ENCODE peak calls at places on chromosomes 11 and 22, in six cellular contexts. K, Q, E, X, V and H are unnamed samples.

GRCh38 chr11:68954970-68955958 is 25.5 kb downstream of the MRGPRD start:
- DNase-seq in E (peak; percentile 62), K (peak; percentile 39), Q (no peak), V (peak; percentile 64), X (peak; percentile 93), H (peak; percentile 66)

GRCh38 chr11:72139500-72139899 is 4.0 kb downstream of the FOLR3 start:
- DNase-seq in K (no peak), Q (no peak), V (no peak), X (no peak), E (no peak), H (no peak)

GRCh38 chr11:31817054-31817620 is 6.0 kb upstream of the PAX6 start:
- DNase-seq in X (peak; percentile 52), E (no peak), K (no peak), Q (no peak), V (no peak), H (no peak)

GRCh38 chr11:19890308-19890707 is 177.7 kb downstream of the NAV2 start:
- DNase-seq in V (no peak), Q (no peak), E (no peak), K (no peak), X (no peak), H (no peak)

GRCh38 chr11:129427376-129427775 is 51.7 kb downstream of the BARX2 start:
- DNase-seq in X (no peak), E (no peak), Q (no peak), V (no peak), K (no peak), H (no peak)

GRCh38 chr11:57432714-57433163 is 5.8 kb upstream of the SLC43A3 start:
- DNase-seq in K (no peak), Q (no peak), E (no peak), X (no peak), V (no peak), H (no peak)

GRCh38 chr11:75530577-75530976 is 4.8 kb upstream of the GDPD5 start:
- DNase-seq in X (no peak), V (no peak), E (no peak), K (no peak), Q (no peak), H (no peak)

GRCh38 chr11:2276999-2277328 is 6.6 kb upstream of the ASCL2 start:
- DNase-seq in Q (no peak), K (no peak), V (no peak), X (no peak), E (no peak), H (no peak)

GRCh38 chr11:78788533-78788932 is 213.9 kb upstream of the NARS2 start:
- DNase-seq in V (no peak), X (no peak), Q (no peak), E (no peak), K (no peak), H (no peak)

GRCh38 chr11:120357620-120358019 is 21.4 kb downstream of the ARHGEF12 start:
- DNase-seq in K (no peak), E (no peak), Q (no peak), V (no peak), X (no peak), H (no peak)

GRCh38 chr22:46865052-46865434 is 102.6 kb downstream of the TBC1D22A start:
- DNase-seq in V (no peak), E (no peak), Q (no peak), K (no peak), X (no peak), H (no peak)

GRCh38 chr11:128802358-128802981 is 64.6 kb downstream of the KCNJ1 start:
- DNase-seq in K (no peak), Q (peak; percentile 77), E (no peak), X (no peak), V (no peak), H (no peak)

GRCh38 chr11:40186401-40187091 is 1272.9 kb downstream of the LRRC4C start:
- DNase-seq in X (no peak), V (no peak), K (no peak), Q (peak; percentile 31), E (no peak), H (no peak)

DNA sequence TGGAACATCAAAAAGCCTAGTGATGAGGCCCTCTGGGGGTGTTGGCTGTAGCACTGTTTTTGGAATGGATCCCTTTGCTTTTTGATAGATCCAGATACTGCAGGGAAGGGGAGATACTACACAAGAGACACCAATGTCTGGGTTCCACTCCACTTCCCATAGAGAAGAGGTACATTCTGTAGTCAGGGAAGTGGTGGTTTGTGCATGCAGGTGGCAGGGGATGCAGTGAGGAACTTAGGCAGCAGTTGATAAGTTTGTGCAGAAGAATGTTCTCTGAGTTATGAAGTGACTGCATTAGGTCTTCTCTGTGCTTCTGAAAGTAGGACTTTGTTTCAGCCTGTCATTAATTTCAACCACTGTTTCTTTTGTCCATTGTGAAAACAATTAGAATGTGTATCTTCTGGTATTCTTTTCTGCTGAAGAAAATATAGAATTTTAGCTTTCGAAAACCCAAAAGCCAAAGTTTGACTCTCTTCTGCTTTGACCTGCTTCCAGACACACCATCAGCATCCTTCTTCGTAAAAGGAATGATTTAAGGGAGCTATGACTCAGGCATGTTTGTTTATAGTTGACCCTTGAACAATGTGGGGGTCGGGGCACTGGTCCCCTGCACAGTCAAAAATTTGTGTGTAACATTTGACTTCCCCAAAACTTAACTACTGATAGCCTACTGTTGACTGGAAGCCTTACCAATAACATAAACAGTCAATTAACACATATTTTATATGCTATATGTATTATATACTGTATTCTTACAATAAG is 25.6 kb downstream of the PANX1 start:
- DNase-seq in V (no peak), Q (no peak), E (no peak), X (no peak), K (no peak), H (no peak)
- H3K36me3 ChIP-seq in V (no peaks in the 10 kb centered on the region), Q (peaks cover 17% of the 10 kb centered on the region), E (peaks cover 4% of the 10 kb centered on the region), X (no peaks in the 10 kb centered on the region), K (peaks cover 6% of the 10 kb centered on the region), H (no peaks in the 10 kb centered on the region)

GRCh38 chr11:86066606-86067229 is 2.2 kb downstream of the PICALM start:
- DNase-seq in K (no peak), Q (no peak), X (no peak), V (no peak), E (no peak), H (no peak)

GRCh38 chr11:86067230-86068137 is 1.4 kb downstream of the PICALM start:
- DNase-seq in K (no peak), E (no peak), X (no peak), Q (no peak), V (no peak), H (no peak)

GRCh38 chr11:86064236-86064803 is 4.6 kb downstream of the PICALM start:
- DNase-seq in K (no peak), E (no peak), Q (no peak), X (no peak), V (no peak), H (no peak)

GRCh38 chr11:86068138-86068861 is 584 bp downstream of the PICALM start:
- DNase-seq in X (peak; percentile 79), Q (peak; percentile 38), K (peak; percentile 31), V (no peak), E (peak; percentile 71), H (peak; percentile 42)

DNA sequence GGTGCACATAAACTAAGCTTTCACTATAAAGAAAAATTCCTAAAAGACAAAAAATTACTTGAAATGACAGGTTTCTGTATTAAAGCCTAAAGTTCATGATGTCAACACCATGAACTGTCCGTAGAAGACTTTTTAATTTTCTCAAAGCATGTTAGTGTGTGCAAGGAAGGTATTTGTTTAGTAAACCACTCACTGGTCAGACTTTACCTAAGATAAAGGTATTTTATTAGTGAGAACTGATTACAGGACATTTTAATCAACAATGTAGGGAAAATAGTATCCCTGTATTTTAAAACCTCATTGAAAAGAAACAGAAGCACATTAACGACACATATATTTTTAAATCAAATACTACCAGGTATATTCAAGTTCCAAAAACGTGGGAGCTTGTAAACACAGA is 2.9 kb downstream of the PICALM start:
- DNase-seq in Q (no peak), E (no peak), V (no peak), X (no peak), K (no peak), H (no peak)
- H3K4me1 ChIP-seq in Q (peaks cover 15% of the 10 kb centered on the region), E (peaks cover 14% of the 10 kb centered on the region), V (peaks cover 54% of the 10 kb centered on the region), X (peaks cover 65% of the 10 kb centered on the region), K (peaks cover 86% of the 10 kb centered on the region), H (no peaks in the 10 kb centered on the region)

DNA sequence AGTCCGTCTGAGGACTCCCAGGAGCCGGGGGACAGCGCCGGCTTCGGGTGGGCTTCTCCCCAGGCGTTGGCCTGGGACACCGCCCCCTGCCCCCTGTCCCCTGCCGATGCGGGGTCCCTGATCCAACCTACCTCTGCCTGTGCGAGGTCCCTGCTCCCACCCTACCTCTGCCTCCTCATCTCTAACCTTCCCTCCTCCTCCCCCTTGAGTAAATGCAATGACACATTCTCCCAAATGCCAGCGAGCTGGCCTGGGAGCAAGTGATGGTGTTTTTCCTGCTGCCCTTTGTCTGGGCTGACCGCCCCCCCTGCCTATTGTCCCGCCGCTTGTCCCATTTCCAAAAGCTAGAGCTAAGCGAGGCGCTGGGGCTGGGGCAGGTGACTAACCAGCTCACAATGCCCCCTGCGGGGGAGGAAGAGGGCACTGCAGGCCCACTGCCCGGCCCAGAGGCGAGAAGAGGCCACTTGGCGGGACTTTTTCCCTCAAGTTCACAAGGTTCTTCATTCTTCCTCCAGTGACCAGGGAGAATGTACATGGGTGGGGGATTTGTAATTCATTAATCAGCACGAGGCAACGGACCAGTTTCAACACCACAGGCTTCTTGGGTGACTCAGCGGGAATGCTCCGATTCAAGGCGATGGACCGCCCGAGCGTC is 645 bp upstream of the CLCF1 start:
- DNase-seq in Q (peak; percentile 67), X (peak; percentile 92), V (peak; percentile 85), K (peak; percentile 53), E (peak; percentile 94), H (peak; percentile 83)
- TF ChIP-seq CTCF in Q (peak; percentile 65), X (peak; percentile 51), V (peak; percentile 42), K (peak; percentile 60), E (peak; percentile 62), H (peak; percentile 56)

GRCh38 chr11:65866524-65867283 is 5.9 kb downstream of the EFEMP2 start:
- DNase-seq in E (no peak), Q (no peak), X (peak; percentile 67), K (peak; percentile 9), V (peak; percentile 46), H (peak; percentile 15)

GRCh38 chr11:65868907-65869306 is 3.7 kb downstream of the EFEMP2 start:
- DNase-seq in Q (no peak), X (no peak), K (no peak), E (no peak), V (no peak), H (no peak)

GRCh38 chr11:65868076-65868667 is 4.4 kb downstream of the EFEMP2 start:
- DNase-seq in V (no peak), X (peak; percentile 70), Q (peak; percentile 86), E (peak; percentile 69), K (peak; percentile 18), H (peak; percentile 42)

GRCh38 chr11:65865550-65866172 is 5.4 kb downstream of the MUS81 start:
- DNase-seq in V (peak; percentile 34), Q (no peak), K (peak; percentile 13), E (no peak), X (no peak), H (peak; percentile 18)

GRCh38 chr11:65867284-65868071 is 5.1 kb downstream of the EFEMP2 start:
- DNase-seq in X (no peak), E (no peak), K (peak; percentile 23), Q (peak; percentile 75), V (peak; percentile 42), H (peak; percentile 40)
- H3K36me3 ChIP-seq in X (peaks cover 23% of the 10 kb centered on the region), E (peaks cover 68% of the 10 kb centered on the region), K (peaks cover 69% of the 10 kb centered on the region), Q (peaks cover 33% of the 10 kb centered on the region), V (no peaks in the 10 kb centered on the region), H (no peaks in the 10 kb centered on the region)

GRCh38 chr22:19851291-19852176 is 3.1 kb downstream of the GNB1L start:
- DNase-seq in K (no peak), X (no peak), E (no peak), Q (no peak), V (no peak), H (no peak)
- H3K4me1 ChIP-seq in K (peaks cover 37% of the 10 kb centered on the region), X (peaks cover 38% of the 10 kb centered on the region), E (peaks cover 26% of the 10 kb centered on the region), Q (peaks cover 4% of the 10 kb centered on the region), V (peaks cover 34% of the 10 kb centered on the region), H (no peaks in the 10 kb centered on the region)